ENCODE peak calls at places on chromosome 15, in six cellular contexts. A, H, L, O, Z and T are unnamed samples.

GRCh38 chr15:37967788-37968187 is 33.3 kb downstream of the TMCO5A start:
- DNase-seq in A (no peak), Z (no peak), L (no peak), H (no peak), O (no peak), T (no peak)

GRCh38 chr15:78880242-78880533 is 7.5 kb downstream of the MORF4L1 start:
- DNase-seq in H (no peak), O (no peak), L (no peak), Z (no peak), A (no peak), T (no peak)

GRCh38 chr15:89654311-89654761 is 931 bp downstream of the KIF7 start:
- DNase-seq in H (peak; percentile 59), L (no peak), O (no peak), Z (no peak), A (no peak), T (no peak)

GRCh38 chr15:89361451-89362202 is 27.0 kb upstream of the POLG start:
- DNase-seq in L (peak; percentile 72), O (peak; percentile 27), H (peak; percentile 88), Z (peak; percentile 25), A (peak; percentile 88), T (peak; percentile 61)

GRCh38 chr15:48566669-48567068 is 78.8 kb downstream of the FBN1 start:
- DNase-seq in O (no peak), Z (no peak), L (no peak), A (no peak), H (no peak), T (no peak)

GRCh38 chr15:41933771-41934170 is 38.6 kb downstream of the EHD4 start:
- DNase-seq in A (no peak), L (no peak), H (peak; percentile 57), O (no peak), Z (no peak), T (no peak)

GRCh38 chr15:81809543-81809942 is 236.3 kb downstream of the MEX3B start:
- DNase-seq in H (peak; percentile 28), L (no peak), O (no peak), Z (peak; percentile 46), A (peak; percentile 34), T (no peak)

GRCh38 chr15:26235864-26236263 is 372.7 kb upstream of the ATP10A start:
- DNase-seq in H (no peak), L (no peak), A (no peak), Z (no peak), O (no peak), T (no peak)

GRCh38 chr15:65824941-65825544 is 33.0 kb upstream of the DENND4A start:
- DNase-seq in H (no peak), A (no peak), O (no peak), L (no peak), Z (no peak), T (no peak)